ENCODE peak calls at places on chromosomes 11 and 22, in eight cellular contexts. One of them, this sample, is unnamed.

GRCh38 chr11:119722281-119722794 is 6.7 kb downstream of the NECTIN1 start:
- DNase-seq in AG10803: no peak
- DNase-seq in HEK293T: no peak
- DNase-seq in fibroblast of pulmonary artery: no peak
- DNase-seq in left ventricle myocardium inferior: no peak
- DNase-seq in RKO: no peak
- DNase-seq in tibial nerve: no peak
- DNase-seq in GM23338: peak; percentile 39
- DNase-seq in this sample: no peak

GRCh38 chr11:131044851-131045250 is 128.6 kb upstream of the SNX19 start:
- DNase-seq in AG10803: no peak
- DNase-seq in HEK293T: no peak
- DNase-seq in fibroblast of pulmonary artery: no peak
- DNase-seq in left ventricle myocardium inferior: no peak
- DNase-seq in RKO: no peak
- DNase-seq in tibial nerve: no peak
- DNase-seq in GM23338: no peak
- DNase-seq in this sample: no peak

GRCh38 chr22:43213066-43213465 is 26.1 kb upstream of the TTLL12 start:
- DNase-seq in AG10803: no peak
- DNase-seq in HEK293T: peak; percentile 45
- DNase-seq in fibroblast of pulmonary artery: no peak
- DNase-seq in left ventricle myocardium inferior: no peak
- DNase-seq in RKO: no peak
- DNase-seq in tibial nerve: no peak
- DNase-seq in GM23338: peak; percentile 61
- DNase-seq in this sample: no peak

GRCh38 chr22:39408173-39408572 is 8.6 kb downstream of the TAB1 start:
- DNase-seq in AG10803: peak; percentile 73
- DNase-seq in HEK293T: no peak
- DNase-seq in fibroblast of pulmonary artery: no peak
- DNase-seq in left ventricle myocardium inferior: no peak
- DNase-seq in RKO: no peak
- DNase-seq in tibial nerve: peak; percentile 33
- DNase-seq in GM23338: no peak
- DNase-seq in this sample: no peak

GRCh38 chr11:34345012-34345804 is 12.6 kb downstream of the ABTB2 start:
- DNase-seq in AG10803: peak; percentile 97
- DNase-seq in HEK293T: no peak
- DNase-seq in fibroblast of pulmonary artery: peak; percentile 93
- DNase-seq in left ventricle myocardium inferior: peak; percentile 42
- DNase-seq in RKO: peak; percentile 41
- DNase-seq in tibial nerve: peak; percentile 30
- DNase-seq in GM23338: no peak
- DNase-seq in this sample: no peak

GRCh38 chr11:112650568-112650967 is 310.7 kb upstream of the NCAM1 start:
- DNase-seq in AG10803: no peak
- DNase-seq in HEK293T: no peak
- DNase-seq in fibroblast of pulmonary artery: no peak
- DNase-seq in left ventricle myocardium inferior: no peak
- DNase-seq in RKO: no peak
- DNase-seq in tibial nerve: no peak
- DNase-seq in GM23338: no peak
- DNase-seq in this sample: no peak

GRCh38 chr22:50271519-50271970 is 1.4 kb upstream of the MAPK11 start:
- DNase-seq in AG10803: peak; percentile 54
- DNase-seq in HEK293T: peak; percentile 81
- DNase-seq in fibroblast of pulmonary artery: peak; percentile 59
- DNase-seq in left ventricle myocardium inferior: peak; percentile 71
- DNase-seq in RKO: peak; percentile 56
- DNase-seq in tibial nerve: no peak
- DNase-seq in GM23338: peak; percentile 69
- DNase-seq in this sample: peak; percentile 35

GRCh38 chr22:37166675-37167066 is 17.0 kb upstream of the IL2RB start:
- DNase-seq in AG10803: peak; percentile 70
- DNase-seq in HEK293T: peak; percentile 94
- DNase-seq in fibroblast of pulmonary artery: peak; percentile 81
- DNase-seq in left ventricle myocardium inferior: peak; percentile 88
- DNase-seq in RKO: peak; percentile 71
- DNase-seq in tibial nerve: peak; percentile 82
- DNase-seq in GM23338: peak; percentile 84
- DNase-seq in this sample: peak; percentile 45

GRCh38 chr22:39577361-39577760 is 6.8 kb downstream of the CACNA1I start:
- DNase-seq in AG10803: no peak
- DNase-seq in HEK293T: no peak
- DNase-seq in fibroblast of pulmonary artery: no peak
- DNase-seq in left ventricle myocardium inferior: no peak
- DNase-seq in RKO: no peak
- DNase-seq in tibial nerve: no peak
- DNase-seq in GM23338: no peak
- DNase-seq in this sample: no peak

GRCh38 chr22:21791635-21792625 is 56.3 kb upstream of the YPEL1 start:
- DNase-seq in AG10803: no peak
- DNase-seq in HEK293T: no peak
- DNase-seq in fibroblast of pulmonary artery: peak; percentile 30
- DNase-seq in left ventricle myocardium inferior: no peak
- DNase-seq in RKO: peak; percentile 11
- DNase-seq in tibial nerve: no peak
- DNase-seq in GM23338: no peak
- DNase-seq in this sample: no peak

GRCh38 chr22:36344106-36344827 is 43.5 kb downstream of the MYH9 start:
- DNase-seq in AG10803: no peak
- DNase-seq in HEK293T: no peak
- DNase-seq in fibroblast of pulmonary artery: no peak
- DNase-seq in left ventricle myocardium inferior: no peak
- DNase-seq in RKO: no peak
- DNase-seq in tibial nerve: no peak
- DNase-seq in GM23338: no peak
- DNase-seq in this sample: peak; percentile 83

GRCh38 chr11:73137262-73137941 is 4.7 kb downstream of the FCHSD2 start:
- DNase-seq in AG10803: no peak
- DNase-seq in HEK293T: no peak
- DNase-seq in fibroblast of pulmonary artery: no peak
- DNase-seq in left ventricle myocardium inferior: no peak
- DNase-seq in RKO: peak; percentile 23
- DNase-seq in tibial nerve: no peak
- DNase-seq in GM23338: no peak
- DNase-seq in this sample: no peak

GRCh38 chr11:27213232-27213660 is 149.8 kb downstream of the CCDC34 start:
- DNase-seq in AG10803: peak; percentile 97
- DNase-seq in HEK293T: no peak
- DNase-seq in fibroblast of pulmonary artery: peak; percentile 80
- DNase-seq in left ventricle myocardium inferior: no peak
- DNase-seq in RKO: peak; percentile 11
- DNase-seq in tibial nerve: no peak
- DNase-seq in GM23338: no peak
- DNase-seq in this sample: no peak

GRCh38 chr11:30585067-30585891 is 874 bp downstream of the MPPED2 start:
- DNase-seq in AG10803: no peak
- DNase-seq in HEK293T: peak; percentile 29
- DNase-seq in fibroblast of pulmonary artery: no peak
- DNase-seq in left ventricle myocardium inferior: peak; percentile 37
- DNase-seq in RKO: no peak
- DNase-seq in tibial nerve: no peak
- DNase-seq in GM23338: peak; percentile 72
- DNase-seq in this sample: peak; percentile 69

GRCh38 chr11:73415854-73416615 is 39.8 kb downstream of the RELT start:
- DNase-seq in AG10803: peak; percentile 93
- DNase-seq in HEK293T: no peak
- DNase-seq in fibroblast of pulmonary artery: no peak
- DNase-seq in left ventricle myocardium inferior: no peak
- DNase-seq in RKO: no peak
- DNase-seq in tibial nerve: no peak
- DNase-seq in GM23338: no peak
- DNase-seq in this sample: no peak

GRCh38 chr11:116697011-116697410 is 75.8 kb downstream of the BUD13 start:
- DNase-seq in AG10803: no peak
- DNase-seq in HEK293T: no peak
- DNase-seq in fibroblast of pulmonary artery: no peak
- DNase-seq in left ventricle myocardium inferior: no peak
- DNase-seq in RKO: no peak
- DNase-seq in tibial nerve: no peak
- DNase-seq in GM23338: no peak
- DNase-seq in this sample: no peak

GRCh38 chr11:124551189-124551588 is 7.7 kb upstream of the OR8B12 start:
- DNase-seq in AG10803: no peak
- DNase-seq in HEK293T: no peak
- DNase-seq in fibroblast of pulmonary artery: no peak
- DNase-seq in left ventricle myocardium inferior: no peak
- DNase-seq in RKO: peak; percentile 24
- DNase-seq in tibial nerve: no peak
- DNase-seq in GM23338: peak; percentile 52
- DNase-seq in this sample: no peak

GRCh38 chr11:16857186-16857585 is 118.7 kb downstream of the C11orf58 start:
- DNase-seq in AG10803: no peak
- DNase-seq in HEK293T: no peak
- DNase-seq in fibroblast of pulmonary artery: no peak
- DNase-seq in left ventricle myocardium inferior: peak; percentile 48
- DNase-seq in RKO: no peak
- DNase-seq in tibial nerve: no peak
- DNase-seq in GM23338: no peak
- DNase-seq in this sample: no peak

GRCh38 chr11:130272336-130272735 is 42.4 kb downstream of the ZBTB44 start:
- DNase-seq in AG10803: peak; percentile 58
- DNase-seq in HEK293T: no peak
- DNase-seq in fibroblast of pulmonary artery: no peak
- DNase-seq in left ventricle myocardium inferior: no peak
- DNase-seq in RKO: no peak
- DNase-seq in tibial nerve: no peak
- DNase-seq in GM23338: no peak
- DNase-seq in this sample: no peak

GRCh38 chr22:30555282-30556210 is 9.0 kb upstream of the SEC14L6 start:
- DNase-seq in AG10803: no peak
- DNase-seq in HEK293T: no peak
- DNase-seq in fibroblast of pulmonary artery: no peak
- DNase-seq in left ventricle myocardium inferior: no peak
- DNase-seq in RKO: no peak
- DNase-seq in tibial nerve: no peak
- DNase-seq in GM23338: peak; percentile 72
- DNase-seq in this sample: no peak

GRCh38 chr11:114367244-114367957 is 32.9 kb downstream of the C11orf71 start:
- DNase-seq in AG10803: no peak
- DNase-seq in HEK293T: no peak
- DNase-seq in fibroblast of pulmonary artery: no peak
- DNase-seq in left ventricle myocardium inferior: no peak
- DNase-seq in RKO: no peak
- DNase-seq in tibial nerve: no peak
- DNase-seq in GM23338: no peak
- DNase-seq in this sample: no peak

GRCh38 chr11:32297629-32298028 is 137.7 kb downstream of the WT1 start:
- DNase-seq in AG10803: peak; percentile 61
- DNase-seq in HEK293T: peak; percentile 45
- DNase-seq in fibroblast of pulmonary artery: peak; percentile 70
- DNase-seq in left ventricle myocardium inferior: no peak
- DNase-seq in RKO: peak; percentile 76
- DNase-seq in tibial nerve: no peak
- DNase-seq in GM23338: peak; percentile 14
- DNase-seq in this sample: peak; percentile 60

GRCh38 chr22:33036881-33037280 is 21.3 kb downstream of the SYN3 start:
- DNase-seq in AG10803: no peak
- DNase-seq in HEK293T: no peak
- DNase-seq in fibroblast of pulmonary artery: no peak
- DNase-seq in left ventricle myocardium inferior: no peak
- DNase-seq in RKO: no peak
- DNase-seq in tibial nerve: no peak
- DNase-seq in GM23338: no peak
- DNase-seq in this sample: no peak

GRCh38 chr11:62880231-62880802 is 379 bp upstream of the SLC3A2 start:
- DNase-seq in AG10803: peak; percentile 89
- DNase-seq in HEK293T: no peak
- DNase-seq in fibroblast of pulmonary artery: peak; percentile 90
- DNase-seq in left ventricle myocardium inferior: no peak
- DNase-seq in RKO: peak; percentile 96
- DNase-seq in tibial nerve: no peak
- DNase-seq in GM23338: no peak
- DNase-seq in this sample: no peak

GRCh38 chr11:68825603-68826002 is 16.1 kb downstream of the CPT1A start:
- DNase-seq in AG10803: no peak
- DNase-seq in HEK293T: no peak
- DNase-seq in fibroblast of pulmonary artery: no peak
- DNase-seq in left ventricle myocardium inferior: no peak
- DNase-seq in RKO: no peak
- DNase-seq in tibial nerve: no peak
- DNase-seq in GM23338: peak; percentile 46
- DNase-seq in this sample: no peak

GRCh38 chr11:72580648-72580950 is 93.6 kb downstream of the PDE2A start:
- DNase-seq in AG10803: no peak
- DNase-seq in HEK293T: no peak
- DNase-seq in fibroblast of pulmonary artery: no peak
- DNase-seq in left ventricle myocardium inferior: no peak
- DNase-seq in RKO: no peak
- DNase-seq in tibial nerve: no peak
- DNase-seq in GM23338: no peak
- DNase-seq in this sample: no peak

GRCh38 chr22:17638182-17638431 is 450 bp upstream of the BCL2L13 start:
- DNase-seq in AG10803: peak; percentile 72
- DNase-seq in HEK293T: peak; percentile 67
- DNase-seq in fibroblast of pulmonary artery: no peak
- DNase-seq in left ventricle myocardium inferior: no peak
- DNase-seq in RKO: no peak
- DNase-seq in tibial nerve: peak; percentile 47
- DNase-seq in GM23338: peak; percentile 81
- DNase-seq in this sample: no peak

GRCh38 chr11:64894070-64894811 is 15.8 kb upstream of the EHD1 start:
- DNase-seq in AG10803: peak; percentile 65
- DNase-seq in HEK293T: peak; percentile 80
- DNase-seq in fibroblast of pulmonary artery: peak; percentile 73
- DNase-seq in left ventricle myocardium inferior: peak; percentile 91
- DNase-seq in RKO: peak; percentile 74
- DNase-seq in tibial nerve: peak; percentile 88
- DNase-seq in GM23338: peak; percentile 93
- DNase-seq in this sample: peak; percentile 53

GRCh38 chr11:14855890-14856289 is 36.1 kb downstream of the CYP2R1 start:
- DNase-seq in AG10803: no peak
- DNase-seq in HEK293T: no peak
- DNase-seq in fibroblast of pulmonary artery: no peak
- DNase-seq in left ventricle myocardium inferior: no peak
- DNase-seq in RKO: no peak
- DNase-seq in tibial nerve: no peak
- DNase-seq in GM23338: no peak
- DNase-seq in this sample: no peak

GRCh38 chr11:36409152-36409713 is 100.8 kb downstream of the TRAF6 start:
- DNase-seq in AG10803: no peak
- DNase-seq in HEK293T: no peak
- DNase-seq in fibroblast of pulmonary artery: peak; percentile 84
- DNase-seq in left ventricle myocardium inferior: no peak
- DNase-seq in RKO: no peak
- DNase-seq in tibial nerve: no peak
- DNase-seq in GM23338: no peak
- DNase-seq in this sample: no peak

GRCh38 chr22:44125421-44125820 is 55.3 kb upstream of the PARVG start:
- DNase-seq in AG10803: no peak
- DNase-seq in HEK293T: no peak
- DNase-seq in fibroblast of pulmonary artery: no peak
- DNase-seq in left ventricle myocardium inferior: no peak
- DNase-seq in RKO: no peak
- DNase-seq in tibial nerve: no peak
- DNase-seq in GM23338: no peak
- DNase-seq in this sample: no peak

GRCh38 chr11:104956528-104956927 is 11.8 kb downstream of the CASP4 start:
- DNase-seq in AG10803: no peak
- DNase-seq in HEK293T: no peak
- DNase-seq in fibroblast of pulmonary artery: peak; percentile 21
- DNase-seq in left ventricle myocardium inferior: no peak
- DNase-seq in RKO: no peak
- DNase-seq in tibial nerve: no peak
- DNase-seq in GM23338: peak; percentile 9
- DNase-seq in this sample: no peak

GRCh38 chr22:30649430-30650007 is 13.9 kb downstream of the SLC35E4 start:
- DNase-seq in AG10803: peak; percentile 56
- DNase-seq in HEK293T: no peak
- DNase-seq in fibroblast of pulmonary artery: peak; percentile 66
- DNase-seq in left ventricle myocardium inferior: peak; percentile 24
- DNase-seq in RKO: peak; percentile 87
- DNase-seq in tibial nerve: no peak
- DNase-seq in GM23338: no peak
- DNase-seq in this sample: no peak

This sample was measured in nucleus accumbens.